ENCODE peak calls at places on chromosome 18, in four cellular contexts. M is HuH-7.5, U is fibroblast of pulmonary artery, G is fibroblast of the conjunctiva. J is an unnamed sample.

GRCh38 chr18:44731866-44732555 is 51.3 kb downstream of the SETBP1 start:
- DNase-seq in M (no peak), U (no peak), G (no peak), J (no peak)

GRCh38 chr18:75183524-75183923 is 25.4 kb downstream of the PTGR3 start:
- DNase-seq in M (no peak), U (no peak), G (no peak), J (no peak)

GRCh38 chr18:61350578-61350977 is 17.3 kb downstream of the CDH20 start:
- DNase-seq in M (no peak), U (no peak), G (no peak), J (no peak)

GRCh38 chr18:54357082-54357659 is 487 bp downstream of the STARD6 start:
- DNase-seq in M (no peak), U (no peak), G (peak; percentile 1), J (peak; percentile 10)

GRCh38 chr18:46313521-46313920 is 209.3 kb downstream of the HAUS1 start:
- DNase-seq in M (no peak), U (no peak), G (no peak), J (no peak)

GRCh38 chr18:43866696-43867095 is 589.4 kb upstream of the SYT4 start:
- DNase-seq in M (no peak), U (no peak), G (no peak), J (no peak)

GRCh38 chr18:26549486-26550435 is 1.4 kb upstream of the KCTD1 start:
- DNase-seq in M (peak; percentile 40), U (peak; percentile 68), G (no peak), J (no peak)

GRCh38 chr18:23936371-23936958 is 78.1 kb upstream of the TTC39C start:
- DNase-seq in M (no peak), U (no peak), G (no peak), J (no peak)

GRCh38 chr18:57859314-57859713 is 56.2 kb upstream of the ATP8B1 start:
- DNase-seq in M (peak; percentile 14), U (peak; percentile 51), G (no peak), J (no peak)

GRCh38 chr18:784470-785172 is 27.4 kb downstream of the YES1 start:
- DNase-seq in M (no peak), U (no peak), G (no peak), J (no peak)

GRCh38 chr18:61893971-61894750 is 1.4 kb upstream of the RNF152 start:
- DNase-seq in M (peak; percentile 69), U (peak; percentile 67), G (peak; percentile 22), J (peak; percentile 41)

GRCh38 chr18:37551249-37551648 is 14.3 kb downstream of the CELF4 start:
- DNase-seq in M (no peak), U (no peak), G (no peak), J (no peak)

GRCh38 chr18:80034852-80035406 is 695 bp downstream of the RBFA start:
- DNase-seq in M (no peak), U (peak; percentile 3), G (no peak), J (no peak)

GRCh38 chr18:22020867-22021370 is 148.5 kb upstream of the GATA6 start:
- DNase-seq in M (no peak), U (no peak), G (no peak), J (no peak)

GRCh38 chr18:80109676-80110078 is 615 bp downstream of the ADNP2 start:
- DNase-seq in M (peak; percentile 40), U (peak; percentile 40), G (no peak), J (no peak)

GRCh38 chr18:21496277-21496835 is 104.1 kb downstream of the ESCO1 start:
- DNase-seq in M (no peak), U (no peak), G (no peak), J (no peak)

GRCh38 chr18:62637807-62638687 is 77.3 kb upstream of the PHLPP1 start:
- DNase-seq in M (peak; percentile 44), U (peak; percentile 23), G (no peak), J (peak; percentile 36)

GRCh38 chr18:8358066-8358795 is 251.0 kb upstream of the RAB12 start:
- DNase-seq in M (no peak), U (no peak), G (no peak), J (no peak)

GRCh38 chr18:34661464-34662087 is 48.5 kb upstream of the DTNA start:
- DNase-seq in M (peak; percentile 8), U (peak; percentile 60), G (peak; percentile 45), J (no peak)

GRCh38 chr18:189254-189653 is 30.9 kb downstream of the USP14 start:
- DNase-seq in M (no peak), U (no peak), G (no peak), J (no peak)

GRCh38 chr18:53799134-53799533 is 425.3 kb downstream of the MBD2 start:
- DNase-seq in M (no peak), U (peak; percentile 68), G (peak; percentile 65), J (no peak)

GRCh38 chr18:24076950-24077349 is 61.9 kb upstream of the CABYR start:
- DNase-seq in M (no peak), U (no peak), G (no peak), J (no peak)

GRCh38 chr18:36461551-36461987 is 164.1 kb downstream of the FHOD3 start:
- DNase-seq in M (no peak), U (no peak), G (no peak), J (no peak)

GRCh38 chr18:63410792-63411191 is 11.5 kb downstream of the VPS4B start:
- DNase-seq in M (no peak), U (peak; percentile 50), G (peak; percentile 30), J (no peak)

GRCh38 chr18:63078471-63078870 is 241.1 kb downstream of the BCL2 start:
- DNase-seq in M (no peak), U (no peak), G (no peak), J (no peak)

GRCh38 chr18:361941-362913 is 94.4 kb upstream of the THOC1 start:
- DNase-seq in M (peak; percentile 62), U (peak; percentile 49), G (peak; percentile 79), J (no peak)

GRCh38 chr18:3715223-3716080 is 265.5 kb downstream of the TGIF1 start:
- DNase-seq in M (no peak), U (no peak), G (no peak), J (no peak)

GRCh38 chr18:77911973-77912372 is 662.3 kb downstream of the GALR1 start:
- DNase-seq in M (no peak), U (no peak), G (no peak), J (no peak)

J was measured in stimulated activated effector memory CD8-positive, alpha-beta T cell treated with anti-CD3 and anti-CD28 coated beads, Interleukin-12 subunit alpha, Interleukin-12 subunit beta, amount 100 ng/mL, for 72 hours.